ENCODE peak calls at places on chromosomes 6 and 20, in seven cellular contexts. C is choroid plexus epithelial cell; A is mucosa of descending colon; U is Jurkat, Clone E6-1; M is spleen; E is neuronal stem cell; T is effector memory CD4-positive, alpha-beta T cell. J is an unnamed sample.

GRCh38 chr20:44080646-44081267 is 106.2 kb downstream of the JPH2 start:
- DNase-seq in C (peak), A (peak), U (peak), M (no peak), E (peak), T (peak), J (peak)

GRCh38 chr20:13166006-13166405 is 55.1 kb upstream of the ISM1 start:
- DNase-seq in C (no peak), A (no peak), U (no peak), M (no peak), E (no peak), T (no peak), J (no peak)

GRCh38 chr6:19070520-19070919 is 683.4 kb downstream of the RNF144B start:
- DNase-seq in C (no peak), A (no peak), U (no peak), M (no peak), E (no peak), T (no peak), J (no peak)

GRCh38 chr6:18501313-18502013 is 114.3 kb downstream of the RNF144B start:
- DNase-seq in C (peak), A (peak), U (no peak), M (peak), E (no peak), T (no peak), J (peak)

GRCh38 chr6:25601797-25602679 is 50.0 kb upstream of the SCGN start:
- DNase-seq in C (peak), A (no peak), U (peak), M (no peak), E (peak), T (no peak), J (peak)

GRCh38 chr6:34176261-34177031 is 30.6 kb upstream of the GRM4 start:
- DNase-seq in C (no peak), A (no peak), U (no peak), M (peak), E (no peak), T (no peak), J (no peak)

GRCh38 chr6:69489970-69490369 is 306.8 kb downstream of the LMBRD1 start:
- DNase-seq in C (no peak), A (no peak), U (no peak), M (no peak), E (no peak), T (no peak), J (no peak)

GRCh38 chr6:38476141-38476540 is 163.6 kb downstream of the BTBD9 start:
- DNase-seq in C (peak), A (no peak), U (no peak), M (no peak), E (no peak), T (no peak), J (no peak)

GRCh38 chr6:111985202-111985731 is 68.6 kb upstream of the CCN6 start:
- DNase-seq in C (peak), A (no peak), U (peak), M (no peak), E (no peak), T (no peak), J (peak)

GRCh38 chr6:165800337-165800736 is 137.3 kb upstream of the PDE10A start:
- DNase-seq in C (no peak), A (no peak), U (no peak), M (no peak), E (no peak), T (no peak), J (peak)

GRCh38 chr6:44104661-44105060 is 22.6 kb downstream of the MRPL14 start:
- DNase-seq in C (peak), A (no peak), U (no peak), M (no peak), E (no peak), T (no peak), J (peak)

GRCh38 chr6:2909718-2910117 is 6.6 kb upstream of the SERPINB9 start:
- DNase-seq in C (peak), A (no peak), U (no peak), M (no peak), E (no peak), T (no peak), J (no peak)

GRCh38 chr6:46704562-46704961 is 16.9 kb downstream of the TDRD6 start:
- DNase-seq in C (peak), A (no peak), U (peak), M (no peak), E (no peak), T (no peak), J (peak)

GRCh38 chr6:25366785-25367657 is 87.8 kb downstream of the CARMIL1 start:
- DNase-seq in C (peak), A (no peak), U (peak), M (no peak), E (no peak), T (no peak), J (peak)

GRCh38 chr6:126054802-126055201 is 68.5 kb downstream of the TRMT11 start:
- DNase-seq in C (peak), A (no peak), U (peak), M (no peak), E (no peak), T (no peak), J (no peak)

GRCh38 chr20:33490023-33490933 is at the start of gene CBFA2T2:
- DNase-seq in C (peak), A (peak), U (peak), M (no peak), E (no peak), T (no peak), J (peak)

DNA sequence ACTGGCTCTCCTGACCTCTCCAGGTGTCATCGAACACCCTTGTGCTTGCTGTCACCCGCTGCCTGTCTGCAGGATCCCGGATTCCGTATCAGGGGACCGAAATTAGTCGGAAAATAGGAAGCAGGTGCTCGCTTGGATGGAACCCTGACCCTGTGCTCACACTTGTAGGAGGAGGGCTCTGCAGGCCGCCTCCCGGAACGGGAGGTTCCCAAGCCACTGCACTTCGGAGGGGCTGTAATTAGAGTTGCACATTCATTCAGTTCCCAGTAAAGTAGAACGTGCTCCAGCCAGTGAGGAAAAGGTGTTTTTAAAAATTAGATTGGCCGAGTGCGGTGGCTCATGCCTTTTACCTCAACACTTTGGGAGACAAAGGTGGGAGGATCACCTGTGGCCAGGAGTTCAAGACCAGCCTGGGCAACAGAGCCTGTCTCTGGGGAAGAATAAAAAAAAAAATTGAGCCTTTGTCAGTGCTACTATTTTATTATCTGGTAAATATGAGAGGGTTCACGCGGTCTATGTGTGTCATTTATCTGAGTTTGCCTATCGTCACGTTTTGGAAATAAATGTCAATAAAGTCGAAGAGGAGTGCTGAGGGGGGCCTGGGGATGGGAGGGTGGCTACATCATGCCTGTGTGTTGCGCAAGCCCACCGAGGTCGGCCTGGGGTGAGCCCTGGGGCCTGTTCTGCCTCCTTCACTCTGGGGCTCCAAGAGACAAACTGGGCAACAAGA is 1.5 kb upstream of the GMEB2 start:
- DNase-seq in C (peak), A (peak), U (peak), M (peak), E (no peak), T (no peak), J (peak)
- H3K4me3 ChIP-seq in C (peak), A (peak), U (peak), M (peak), E (no peak), T (peak), J (peak)

GRCh38 chr20:50338479-50339195 is 148.0 kb downstream of the CEBPB start:
- DNase-seq in C (peak), A (no peak), U (peak), M (peak), E (no peak), T (no peak), J (no peak)
- H3K4me3 ChIP-seq in C (no peak), A (no peak), U (peak), M (no peak), E (no peak), T (peak), J (no peak)

GRCh38 chr6:36592221-36592655 is 1.9 kb upstream of the SRSF3 start:
- DNase-seq in C (no peak), A (no peak), U (peak), M (no peak), E (no peak), T (no peak), J (no peak)
- H3K4me3 ChIP-seq in C (no peak), A (no peak), U (peak), M (no peak), E (no peak), T (no peak), J (no peak)

GRCh38 chr6:108171291-108171917 is 5.6 kb downstream of the NR2E1 start:
- DNase-seq in C (no peak), A (no peak), U (no peak), M (no peak), E (no peak), T (no peak), J (no peak)
- H3K4me3 ChIP-seq in C (no peak), A (no peak), U (no peak), M (no peak), E (no peak), T (no peak), J (no peak)

DNA sequence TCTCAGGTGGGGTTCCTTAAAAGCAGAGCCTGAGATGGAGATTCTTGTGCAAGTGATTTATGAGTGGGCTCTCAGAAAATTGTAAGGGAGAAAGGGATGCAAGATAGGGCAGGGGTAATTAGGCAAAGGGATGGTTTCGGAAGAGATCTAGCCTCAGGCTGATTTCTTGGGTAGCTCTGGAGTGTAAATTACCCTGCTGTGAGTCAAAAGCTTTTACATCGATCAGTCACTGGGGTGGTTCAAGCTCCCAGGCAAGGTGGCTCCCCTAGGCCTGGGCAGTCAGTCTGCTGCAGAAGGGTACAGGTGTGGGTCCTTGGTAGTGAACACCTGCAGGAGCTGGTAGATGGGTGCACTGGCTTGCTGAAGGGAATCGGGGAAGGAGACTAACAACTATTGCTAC is 11.1 kb upstream of the PM20D2 start:
- DNase-seq in C (no peak), A (no peak), U (no peak), M (no peak), E (no peak), T (no peak), J (no peak)
- H3K4me3 ChIP-seq in C (no peak), A (no peak), U (no peak), M (no peak), E (no peak), T (no peak), J (no peak)